ENCODE peak calls at places on chromosomes 7 and 10, in five cellular contexts. O is GM13977, L is transverse colon, V is fibroblast of the aortic adventitia, I is kidney. W is an unnamed sample.

GRCh38 chr10:107978455-107978854 is 813.9 kb upstream of the SORCS1 start:
- DNase-seq in O (no peak), L (no peak), V (no peak), I (no peak), W (no peak)

GRCh38 chr10:96700477-96701099 is 19.7 kb downstream of the PIK3AP1 start:
- DNase-seq in O (no peak), L (peak), V (no peak), I (no peak), W (peak)

GRCh38 chr7:154928136-154929005 is 74.6 kb downstream of the PAXIP1 start:
- DNase-seq in O (peak), L (peak), V (peak), I (no peak), W (peak)

GRCh38 chr10:69800109-69800508 is 1.6 kb upstream of the COL13A1 start:
- DNase-seq in O (no peak), L (peak), V (peak), I (no peak), W (peak)

GRCh38 chr7:35424869-35425495 is 171.1 kb upstream of the TBX20 start:
- DNase-seq in O (peak), L (peak), V (peak), I (no peak), W (peak)

GRCh38 chr7:150992051-150992640 is 1.3 kb downstream of the NOS3 start:
- DNase-seq in O (no peak), L (no peak), V (no peak), I (no peak), W (no peak)

GRCh38 chr10:77636967-77637473 is 588 bp downstream of the KCNMA1 start:
- DNase-seq in O (no peak), L (no peak), V (no peak), I (peak), W (peak)

GRCh38 chr10:71270301-71270777 is 48.7 kb upstream of the SLC29A3 start:
- DNase-seq in O (peak), L (peak), V (peak), I (no peak), W (peak)

GRCh38 chr7:42726066-42726785 is 185.6 kb downstream of the C7orf25 start:
- DNase-seq in O (no peak), L (no peak), V (peak), I (no peak), W (no peak)

GRCh38 chr7:156842740-156843140 is 50.2 kb downstream of the LMBR1 start:
- DNase-seq in O (no peak), L (no peak), V (no peak), I (no peak), W (no peak)

GRCh38 chr10:126331101-126331500 is 57.2 kb downstream of the ADAM12 start:
- DNase-seq in O (no peak), L (no peak), V (no peak), I (no peak), W (no peak)

GRCh38 chr10:79226391-79227245 is 120.7 kb upstream of the PPIF start:
- DNase-seq in O (no peak), L (no peak), V (no peak), I (peak), W (no peak)

GRCh38 chr10:12628964-12629766 is 279.8 kb downstream of the CAMK1D start:
- DNase-seq in O (no peak), L (peak), V (no peak), I (no peak), W (no peak)

GRCh38 chr7:134627109-134627774 is 19.4 kb upstream of the BPGM start:
- DNase-seq in O (no peak), L (no peak), V (no peak), I (no peak), W (no peak)

GRCh38 chr7:47518827-47519226 is 63.1 kb downstream of the TNS3 start:
- DNase-seq in O (no peak), L (no peak), V (no peak), I (peak), W (no peak)

GRCh38 chr7:34136698-34137097 is 231.4 kb downstream of the BMPER start:
- DNase-seq in O (no peak), L (no peak), V (no peak), I (no peak), W (no peak)

GRCh38 chr7:32073533-32073932 is 3.3 kb upstream of the PDE1C start:
- DNase-seq in O (no peak), L (no peak), V (peak), I (no peak), W (no peak)

GRCh38 chr10:116044722-116045374 is 228.2 kb downstream of the GFRA1 start:
- DNase-seq in O (no peak), L (no peak), V (peak), I (no peak), W (no peak)

GRCh38 chr10:23693895-23694294 is 255.0 kb downstream of the OTUD1 start:
- DNase-seq in O (no peak), L (no peak), V (no peak), I (no peak), W (no peak)

GRCh38 chr10:69383485-69384089 is 33.1 kb downstream of the TACR2 start:
- DNase-seq in O (no peak), L (no peak), V (peak), I (no peak), W (no peak)

GRCh38 chr10:5343979-5344378 is 20.8 kb upstream of the UCN3 start:
- DNase-seq in O (no peak), L (no peak), V (no peak), I (no peak), W (no peak)

GRCh38 chr10:78552261-78552811 is 516.4 kb upstream of the ZMIZ1 start:
- DNase-seq in O (no peak), L (peak), V (peak), I (peak), W (no peak)

GRCh38 chr7:50660040-50660829 is 95.0 kb upstream of the DDC start:
- DNase-seq in O (no peak), L (peak), V (no peak), I (no peak), W (no peak)

GRCh38 chr10:113412161-113412560 is 140.7 kb upstream of the HABP2 start:
- DNase-seq in O (no peak), L (no peak), V (no peak), I (no peak), W (no peak)

GRCh38 chr10:89916481-89916880 is 215.1 kb downstream of the KIF20B start:
- DNase-seq in O (no peak), L (no peak), V (no peak), I (no peak), W (no peak)

GRCh38 chr10:102420443-102420809 is 210 bp upstream of the FBXL15 start:
- DNase-seq in O (no peak), L (peak), V (no peak), I (no peak), W (peak)

GRCh38 chr10:67602268-67602950 is 93.6 kb downstream of the CTNNA3 start:
- DNase-seq in O (no peak), L (no peak), V (peak), I (no peak), W (no peak)

GRCh38 chr7:151402029-151402835 is 7.6 kb downstream of the WDR86 start:
- DNase-seq in O (no peak), L (no peak), V (no peak), I (peak), W (no peak)

GRCh38 chr7:73423519-73424485 is 9.8 kb upstream of the FZD9 start:
- DNase-seq in O (peak), L (no peak), V (no peak), I (no peak), W (peak)

GRCh38 chr10:34587002-34587740 is 227.9 kb downstream of the PARD3 start:
- DNase-seq in O (no peak), L (no peak), V (no peak), I (no peak), W (no peak)

GRCh38 chr7:100159099-100159623 is 638 bp upstream of the TRAPPC14 start:
- DNase-seq in O (no peak), L (no peak), V (no peak), I (no peak), W (no peak)

GRCh38 chr7:17041324-17041723 is 159.5 kb upstream of the AGR3 start:
- DNase-seq in O (no peak), L (no peak), V (peak), I (no peak), W (no peak)

GRCh38 chr10:24722676-24723385 is 856 bp downstream of the ARHGAP21 start:
- DNase-seq in O (peak), L (peak), V (peak), I (peak), W (peak)

GRCh38 chr7:38425509-38425908 is 152.1 kb upstream of the TARP start:
- DNase-seq in O (no peak), L (no peak), V (no peak), I (no peak), W (no peak)

GRCh38 chr7:51224811-51225581 is 91.6 kb downstream of the COBL start:
- DNase-seq in O (no peak), L (peak), V (no peak), I (no peak), W (no peak)

GRCh38 chr7:132255084-132255483 is 321.2 kb downstream of the PLXNA4 start:
- DNase-seq in O (no peak), L (no peak), V (no peak), I (no peak), W (no peak)

GRCh38 chr7:92963599-92963998 is 127.2 kb upstream of the CDK6 start:
- DNase-seq in O (no peak), L (no peak), V (no peak), I (no peak), W (no peak)

DNA sequence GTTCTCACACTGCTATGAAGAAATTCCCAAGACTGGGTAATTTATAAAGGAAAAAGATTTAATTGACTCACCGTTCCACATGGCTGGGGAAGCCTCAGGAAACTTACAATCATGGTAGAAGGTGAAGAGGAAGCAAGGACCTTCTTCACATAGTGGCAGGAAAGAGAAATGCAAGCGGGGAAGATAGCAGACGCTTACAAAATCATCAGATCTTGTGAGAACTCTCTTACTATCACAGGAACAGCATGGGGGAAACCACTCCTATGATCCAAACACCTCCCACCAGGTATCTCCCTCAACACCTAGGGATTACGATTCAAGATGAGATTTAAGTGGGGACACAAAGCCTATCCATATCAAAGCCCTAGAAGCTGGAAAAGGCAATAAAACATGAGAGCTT is 130.8 kb downstream of the MDFIC start:
- DNase-seq in O (no peak), L (no peak), V (no peak), I (no peak), W (no peak)
- TF ChIP-seq CTCF in O (no peak), L (no peak), V (no peak), I (no peak), W (no peak)

GRCh38 chr7:24788075-24788474 is 30.8 kb upstream of the GSDME start:
- DNase-seq in O (no peak), L (no peak), V (no peak), I (no peak), W (no peak)
- TF ChIP-seq CTCF in O (peak), L (no peak), V (peak), I (no peak), W (peak)

GRCh38 chr7:1593091-1593866 is 23.4 kb upstream of the PSMG3 start:
- DNase-seq in O (no peak), L (no peak), V (no peak), I (peak), W (no peak)
- TF ChIP-seq CTCF in O (peak), L (peak), V (peak), I (no peak), W (peak)

GRCh38 chr7:63900394-63901203 is 98.0 kb upstream of the ZNF722 start:
- DNase-seq in O (no peak), L (peak), V (no peak), I (peak), W (no peak)
- TF ChIP-seq CTCF in O (no peak), L (no peak), V (no peak), I (no peak), W (no peak)

DNA sequence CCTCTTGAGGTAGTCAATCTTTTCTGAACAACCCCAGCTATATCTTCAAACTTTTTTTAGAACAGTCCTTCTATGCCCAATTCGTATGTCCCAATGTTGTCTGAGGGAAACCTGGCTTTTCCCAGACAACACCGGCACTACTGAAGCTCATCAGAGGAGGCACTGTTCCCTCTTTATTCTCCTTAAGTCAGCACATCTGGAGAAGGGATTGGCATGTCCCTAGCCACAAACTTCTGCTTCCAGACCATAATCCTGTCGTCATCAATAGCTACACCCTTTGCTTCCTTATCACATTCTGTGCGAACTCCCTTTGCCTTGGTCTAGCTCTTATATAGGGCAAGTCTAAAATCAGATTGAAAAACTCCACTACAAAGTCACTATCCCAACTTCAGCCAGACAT is 22.9 kb downstream of the PON3 start:
- DNase-seq in O (no peak), L (no peak), V (no peak), I (no peak), W (no peak)
- TF ChIP-seq CTCF in O (no peak), L (no peak), V (no peak), I (no peak), W (no peak)

W was measured in GM20000.